ENCODE peak calls at places on chromosomes 13 and 19, in eight cellular contexts. F is neural crest cell; B is heart left ventricle; N is T-helper 2 cell; M is GM20000; R is stimulated activated CD4-positive, alpha-beta T cell treated with anti-CD3 and anti-CD28 coated beads, Interleukin-1b, Interleukin-23, amount 100 ng/mL, for 24 hours; I is hepatic stellate cell; J is COR-L47. Y is an unnamed sample.

GRCh38 chr19:50167314-50167721 is 4.2 kb upstream of the IZUMO2 start:
- DNase-seq in B (no peak), M (no peak), N (no peak), I (no peak), R (no peak), F (no peak), J (no peak), Y (no peak)

GRCh38 chr13:33003458-33004019 is 12.7 kb upstream of the KL start:
- DNase-seq in J (peak), R (no peak), I (no peak), F (no peak), M (no peak), N (no peak), B (no peak), Y (no peak)

GRCh38 chr13:91664036-91664435 is 265.6 kb downstream of the GPC5 start:
- DNase-seq in F (no peak), J (no peak), I (no peak), B (no peak), N (no peak), M (no peak), R (no peak), Y (no peak)

GRCh38 chr13:51541809-51542258 is 42.4 kb upstream of the WDFY2 start:
- DNase-seq in F (no peak), I (no peak), B (no peak), M (no peak), N (no peak), J (no peak), R (no peak), Y (peak)

GRCh38 chr13:49567501-49567900 is 17.9 kb downstream of the RCBTB1 start:
- DNase-seq in F (no peak), M (no peak), J (no peak), N (no peak), R (no peak), B (no peak), I (no peak), Y (no peak)

GRCh38 chr19:2166741-2167738 is 3.3 kb downstream of the DOT1L start:
- DNase-seq in B (peak), F (no peak), N (no peak), M (no peak), R (no peak), J (no peak), I (peak), Y (peak)

GRCh38 chr13:62167650-62168172 is 752.1 kb upstream of the PCDH20 start:
- DNase-seq in M (no peak), B (no peak), R (no peak), J (no peak), I (no peak), F (no peak), N (no peak), Y (no peak)

GRCh38 chr19:14383556-14383897 is 2.3 kb downstream of the ADGRE5 start:
- DNase-seq in I (no peak), N (no peak), M (no peak), F (no peak), R (no peak), B (peak), J (no peak), Y (no peak)

GRCh38 chr13:32446778-32447465 is 19.0 kb upstream of the N4BP2L1 start:
- DNase-seq in M (no peak), F (no peak), J (no peak), R (no peak), B (no peak), N (no peak), I (no peak), Y (no peak)

GRCh38 chr13:40961224-40961623 is 57.9 kb downstream of the ELF1 start:
- DNase-seq in B (no peak), N (no peak), R (no peak), J (no peak), F (no peak), I (no peak), M (no peak), Y (no peak)

GRCh38 chr19:33508941-33509614 is 12.5 kb downstream of the PEPD start:
- DNase-seq in N (no peak), M (no peak), F (no peak), I (peak), B (no peak), J (no peak), R (no peak), Y (no peak)

GRCh38 chr13:108681986-108682562 is 52.7 kb downstream of the MYO16 start:
- DNase-seq in M (no peak), R (no peak), J (no peak), B (no peak), N (no peak), I (no peak), F (no peak), Y (no peak)

GRCh38 chr19:7699422-7700127 is 2.4 kb downstream of the FCER2 start:
- DNase-seq in I (no peak), B (no peak), M (peak), R (no peak), F (no peak), N (no peak), J (no peak), Y (no peak)

GRCh38 chr19:2040647-2041435 is 10.2 kb downstream of the MKNK2 start:
- DNase-seq in I (no peak), N (no peak), R (no peak), M (no peak), F (no peak), J (no peak), B (no peak), Y (no peak)

GRCh38 chr19:38685666-38686529 is 38.4 kb downstream of the ACTN4 start:
- DNase-seq in J (no peak), R (no peak), I (no peak), B (no peak), F (no peak), N (no peak), M (no peak), Y (peak)

GRCh38 chr19:16957151-16957662 is 68.4 kb downstream of the F2RL3 start:
- DNase-seq in I (no peak), R (no peak), B (no peak), J (no peak), F (no peak), M (no peak), N (no peak), Y (no peak)

GRCh38 chr13:93304868-93305613 is 78.4 kb downstream of the GPC6 start:
- DNase-seq in N (no peak), M (no peak), J (no peak), F (no peak), I (no peak), B (no peak), R (no peak), Y (no peak)

Y was measured in ACHN.